ENCODE peak calls at places on chromosomes 13 and 19, in five cellular contexts. F is omental fat pad, R is NCI-H1417, O is suprapubic skin, Q is NCI-H69. E is an unnamed sample.

GRCh38 chr19:21422244-21422643 is 25.3 kb downstream of the ZNF493 start:
- DNase-seq in F (no peak), R (no peak), O (no peak), Q (no peak), E (no peak)

GRCh38 chr19:37928527-37929286 is 21.7 kb downstream of the SIPA1L3 start:
- DNase-seq in F (no peak), R (no peak), O (no peak), Q (peak), E (no peak)

GRCh38 chr19:41627966-41628675 is 1.2 kb upstream of the CEACAM4 start:
- DNase-seq in F (no peak), R (no peak), O (no peak), Q (no peak), E (no peak)

GRCh38 chr13:32036762-32037161 is 5.2 kb downstream of the FRY start:
- DNase-seq in F (no peak), R (no peak), O (no peak), Q (peak), E (no peak)

GRCh38 chr19:54186934-54187381 is 2.4 kb downstream of the MBOAT7 start:
- DNase-seq in F (no peak), R (no peak), O (no peak), Q (no peak), E (no peak)

GRCh38 chr13:49627831-49628652 is at the start of gene ARL11:
- DNase-seq in F (no peak), R (no peak), O (no peak), Q (peak), E (peak)

GRCh38 chr19:49808762-49809154 is 4.3 kb downstream of the FUZ start:
- DNase-seq in F (peak), R (peak), O (peak), Q (peak), E (peak)

GRCh38 chr13:113833111-113833830 is 30.6 kb downstream of the GAS6 start:
- DNase-seq in F (no peak), R (no peak), O (no peak), Q (no peak), E (no peak)

GRCh38 chr13:41971848-41972247 is 10.9 kb upstream of the VWA8 start:
- DNase-seq in F (no peak), R (no peak), O (no peak), Q (no peak), E (no peak)

GRCh38 chr19:45103625-45104319 is 10.8 kb downstream of the PPP1R37 start:
- DNase-seq in F (no peak), R (peak), O (no peak), Q (peak), E (no peak)

GRCh38 chr13:113802761-113803160 is 43.7 kb downstream of the TMEM255B start:
- DNase-seq in F (no peak), R (no peak), O (peak), Q (no peak), E (no peak)

GRCh38 chr19:2613507-2614295 is 88.8 kb downstream of the GNG7 start:
- DNase-seq in F (no peak), R (no peak), O (no peak), Q (peak), E (peak)

GRCh38 chr19:29923653-29924052 is 18.4 kb upstream of the URI1 start:
- DNase-seq in F (no peak), R (no peak), O (no peak), Q (no peak), E (no peak)

GRCh38 chr13:111791131-111791530 is 275.8 kb upstream of the SOX1 start:
- DNase-seq in F (no peak), R (no peak), O (no peak), Q (no peak), E (no peak)

GRCh38 chr19:55256562-55257460 is 2.0 kb downstream of the PPP6R1 start:
- DNase-seq in F (no peak), R (no peak), O (no peak), Q (no peak), E (no peak)

GRCh38 chr19:41543582-41543981 is 32.4 kb upstream of the CEACAM21 start:
- DNase-seq in F (no peak), R (no peak), O (no peak), Q (no peak), E (no peak)

GRCh38 chr19:47093254-47093653 is 20.3 kb downstream of the ZC3H4 start:
- DNase-seq in F (no peak), R (no peak), O (no peak), Q (no peak), E (no peak)

GRCh38 chr13:40406405-40407138 is 259.9 kb downstream of the FOXO1 start:
- DNase-seq in F (no peak), R (no peak), O (no peak), Q (no peak), E (no peak)

GRCh38 chr19:8352134-8352827 is 9.2 kb upstream of the KANK3 start:
- DNase-seq in F (no peak), R (no peak), O (no peak), Q (no peak), E (no peak)

GRCh38 chr13:44274838-44275237 is 98.8 kb upstream of the SERP2 start:
- DNase-seq in F (no peak), R (no peak), O (no peak), Q (peak), E (peak)

GRCh38 chr13:58611117-58611516 is 979.6 kb downstream of the PCDH17 start:
- DNase-seq in F (no peak), R (no peak), O (no peak), Q (no peak), E (no peak)

GRCh38 chr13:94495806-94496205 is 16.3 kb upstream of the DCT start:
- DNase-seq in F (no peak), R (no peak), O (no peak), Q (no peak), E (no peak)

GRCh38 chr13:111181977-111182376 is 66.9 kb downstream of the ARHGEF7 start:
- DNase-seq in F (no peak), R (no peak), O (no peak), Q (no peak), E (no peak)

GRCh38 chr19:58440556-58440955 is 603 bp upstream of the ZNF132 start:
- DNase-seq in F (no peak), R (no peak), O (no peak), Q (no peak), E (no peak)

GRCh38 chr19:4722671-4723464 is 774 bp downstream of the DPP9 start:
- DNase-seq in F (no peak), R (no peak), O (no peak), Q (peak), E (peak)

GRCh38 chr19:3360494-3361383 is 5.6 kb upstream of the NFIC start:
- DNase-seq in F (no peak), R (peak), O (peak), Q (peak), E (peak)

GRCh38 chr13:51801631-51802099 is 2.3 kb downstream of the DHRS12 start:
- DNase-seq in F (no peak), R (peak), O (no peak), Q (peak), E (no peak)

GRCh38 chr19:1871140-1871597 is 7.8 kb upstream of the KLF16 start:
- DNase-seq in F (no peak), R (no peak), O (no peak), Q (no peak), E (no peak)

GRCh38 chr13:101025925-101026324 is 351.3 kb upstream of the TMTC4 start:
- DNase-seq in F (no peak), R (no peak), O (no peak), Q (no peak), E (no peak)

GRCh38 chr13:50894504-50894903 is 15.1 kb upstream of the RNASEH2B start:
- DNase-seq in F (no peak), R (no peak), O (no peak), Q (no peak), E (no peak)

GRCh38 chr13:109971006-109971744 is 184.8 kb upstream of the IRS2 start:
- DNase-seq in F (no peak), R (no peak), O (no peak), Q (no peak), E (no peak)

GRCh38 chr13:108155185-108156106 is 59.9 kb downstream of the LIG4 start:
- DNase-seq in F (peak), R (peak), O (no peak), Q (peak), E (peak)

GRCh38 chr19:10764340-10764894 is 46.5 kb downstream of the DNM2 start:
- DNase-seq in F (no peak), R (no peak), O (no peak), Q (no peak), E (no peak)

GRCh38 chr19:38549061-38549460 is 68.7 kb downstream of the MAP4K1 start:
- DNase-seq in F (no peak), R (no peak), O (no peak), Q (no peak), E (no peak)

GRCh38 chr19:54325194-54325621 is 12.2 kb upstream of the LILRA5 start:
- DNase-seq in F (no peak), R (peak), O (no peak), Q (peak), E (peak)

GRCh38 chr13:39737047-39737446 is 81.6 kb downstream of the COG6 start:
- DNase-seq in F (no peak), R (no peak), O (no peak), Q (no peak), E (no peak)

GRCh38 chr19:55336101-55336500 is 3.6 kb upstream of the KMT5C start:
- DNase-seq in F (no peak), R (no peak), O (no peak), Q (no peak), E (no peak)

E was measured in activated CD8-positive, alpha-beta T cell treated with anti-CD3 and anti-CD28 coated beads, Interleukin-2, amount 10 ng/mL, durations not matched to agents 7 days and 5 days.